ENCODE peak calls at places on chromosomes 11 and 22, in five cellular contexts. D is GM23248, R is SK-N-SH, H is HCT116, P is mammary epithelial cell. C is an unnamed sample. For H3K4me1, the result is how much of the 10 kb centered on the place peaks cover.

GRCh38 chr11:94880216-94880615 is 93.1 kb downstream of the CWC15 start:
- DNase-seq in D (peak), R (no peak), H (peak), P (peak), C (peak)

GRCh38 chr11:101476186-101476585 is 107.6 kb downstream of the TRPC6 start:
- DNase-seq in D (no peak), R (no peak), H (no peak), P (no peak), C (no peak)

GRCh38 chr11:67646535-67647336 is 3.8 kb downstream of the ACY3 start:
- DNase-seq in D (no peak), R (no peak), H (no peak), P (no peak), C (no peak)

GRCh38 chr11:133597236-133597635 is 64.9 kb upstream of the OPCML start:
- DNase-seq in D (no peak), R (no peak), H (no peak), P (no peak), C (no peak)

GRCh38 chr11:23923357-23923756 is 573.5 kb upstream of the LUZP2 start:
- DNase-seq in D (no peak), R (no peak), H (no peak), P (no peak), C (no peak)

GRCh38 chr22:42692239-42693054 is 28.2 kb downstream of the A4GALT start:
- DNase-seq in D (no peak), R (no peak), H (no peak), P (no peak), C (no peak)

GRCh38 chr11:44120169-44120568 is 24.7 kb downstream of the EXT2 start:
- DNase-seq in D (peak), R (peak), H (no peak), P (no peak), C (peak)

GRCh38 chr11:128626913-128627665 is 39.7 kb upstream of the ETS1 start:
- DNase-seq in D (no peak), R (no peak), H (no peak), P (no peak), C (no peak)

GRCh38 chr11:122246885-122247284 is 130.9 kb upstream of the BLID start:
- DNase-seq in D (peak), R (no peak), H (no peak), P (no peak), C (no peak)

GRCh38 chr11:111414267-111414931 is 35.3 kb upstream of the POU2AF1 start:
- DNase-seq in D (no peak), R (no peak), H (no peak), P (no peak), C (no peak)

GRCh38 chr11:115256326-115257197 is 247.7 kb downstream of the CADM1 start:
- DNase-seq in D (no peak), R (peak), H (no peak), P (no peak), C (no peak)

GRCh38 chr11:563066-563811 is 2.5 kb downstream of the RASSF7 start:
- DNase-seq in D (no peak), R (no peak), H (no peak), P (no peak), C (no peak)

GRCh38 chr22:33785283-33785991 is 134.8 kb downstream of the LARGE1 start:
- DNase-seq in D (peak), R (peak), H (no peak), P (peak), C (peak)

GRCh38 chr11:122917311-122917710 is 34.8 kb downstream of the JHY start:
- DNase-seq in D (peak), R (no peak), H (no peak), P (peak), C (peak)

GRCh38 chr11:23473782-23474181 is 613.5 kb upstream of the CCDC179 start:
- DNase-seq in D (no peak), R (no peak), H (no peak), P (no peak), C (no peak)

GRCh38 chr11:46697303-46697702 is 3.1 kb downstream of the ARHGAP1 start:
- DNase-seq in D (peak), R (peak), H (no peak), P (no peak), C (no peak)

GRCh38 chr11:130425156-130425555 is 3.3 kb downstream of the ADAMTS8 start:
- DNase-seq in D (no peak), R (no peak), H (no peak), P (no peak), C (no peak)

GRCh38 chr11:78138694-78139421 is 568 bp downstream of the ALG8 start:
- DNase-seq in D (peak), R (peak), H (peak), P (peak), C (peak)

GRCh38 chr22:33577862-33578411 is 342.3 kb downstream of the LARGE1 start:
- DNase-seq in D (peak), R (peak), H (no peak), P (no peak), C (no peak)

GRCh38 chr11:76673164-76674142 is 2.9 kb upstream of the LRRC32 start:
- DNase-seq in D (no peak), R (no peak), H (no peak), P (no peak), C (no peak)

GRCh38 chr11:880447-880846 is 30.2 kb downstream of the CHID1 start:
- DNase-seq in D (no peak), R (no peak), H (no peak), P (no peak), C (no peak)

GRCh38 chr11:108025387-108026080 is 16.8 kb downstream of the CUL5 start:
- DNase-seq in D (no peak), R (no peak), H (no peak), P (no peak), C (no peak)

GRCh38 chr11:108483163-108483562 is 15.0 kb downstream of the POGLUT3 start:
- DNase-seq in D (peak), R (no peak), H (no peak), P (peak), C (peak)

GRCh38 chr22:28105396-28105795 is 186.3 kb upstream of the PITPNB start:
- DNase-seq in D (no peak), R (peak), H (no peak), P (no peak), C (no peak)

GRCh38 chr22:18950141-18950540 is 14.0 kb upstream of the PRODH start:
- DNase-seq in D (no peak), R (no peak), H (no peak), P (no peak), C (no peak)

GRCh38 chr11:126149759-126150236 is 61.7 kb downstream of the RPUSD4 start:
- DNase-seq in D (no peak), R (no peak), H (no peak), P (no peak), C (no peak)

GRCh38 chr22:32040324-32040904 is 2.6 kb upstream of the SLC5A1 start:
- DNase-seq in D (no peak), R (peak), H (no peak), P (no peak), C (no peak)

GRCh38 chr11:14746857-14747256 is 103.3 kb downstream of the PDE3B start:
- DNase-seq in D (no peak), R (no peak), H (no peak), P (no peak), C (no peak)

GRCh38 chr11:119153049-119153818 is 4.4 kb downstream of the ABCG4 start:
- DNase-seq in D (peak), R (no peak), H (no peak), P (no peak), C (no peak)

GRCh38 chr11:118604566-118604965 is 2.8 kb upstream of the PHLDB1 start:
- DNase-seq in D (no peak), R (no peak), H (no peak), P (no peak), C (no peak)

GRCh38 chr22:25029181-25029580 is 76.7 kb downstream of the KIAA1671 start:
- DNase-seq in D (no peak), R (no peak), H (no peak), P (no peak), C (no peak)

GRCh38 chr11:65429724-65430405 is 7.3 kb downstream of the NEAT1 start:
- DNase-seq in D (peak), R (no peak), H (no peak), P (peak), C (peak)

GRCh38 chr22:48613566-48614200 is 1214.0 kb downstream of the BRD1 start:
- DNase-seq in D (no peak), R (no peak), H (no peak), P (no peak), C (no peak)

GRCh38 chr11:74755395-74755995 is 6.8 kb downstream of the RNF169 start:
- DNase-seq in D (peak), R (no peak), H (no peak), P (peak), C (no peak)

GRCh38 chr11:116512841-116513240 is 259.9 kb downstream of the BUD13 start:
- DNase-seq in D (no peak), R (no peak), H (no peak), P (no peak), C (no peak)

GRCh38 chr11:127226959-127227358 is 226.4 kb upstream of the KIRREL3 start:
- DNase-seq in D (peak), R (no peak), H (no peak), P (no peak), C (no peak)

GRCh38 chr11:74602637-74603591 is 10.5 kb downstream of the POLD3 start:
- DNase-seq in D (no peak), R (no peak), H (no peak), P (no peak), C (no peak)

GRCh38 chr11:74683941-74684481 is 47.2 kb downstream of the CHRDL2 start:
- DNase-seq in D (peak), R (no peak), H (no peak), P (no peak), C (peak)

GRCh38 chr11:71484248-71485062 is 31.5 kb downstream of the NADSYN1 start:
- DNase-seq in D (no peak), R (no peak), H (no peak), P (no peak), C (no peak)

GRCh38 chr11:72741849-72742521 is 10.2 kb downstream of the ARAP1 start:
- DNase-seq in D (no peak), R (no peak), H (no peak), P (no peak), C (no peak)

GRCh38 chr11:72740060-72740424 is 12.2 kb downstream of the ARAP1 start:
- DNase-seq in D (no peak), R (no peak), H (no peak), P (no peak), C (no peak)

GRCh38 chr11:72739240-72740059 is 12.8 kb downstream of the ARAP1 start:
- DNase-seq in D (no peak), R (no peak), H (no peak), P (no peak), C (no peak)

GRCh38 chr11:72741429-72741833 is 10.8 kb downstream of the ARAP1 start:
- DNase-seq in D (no peak), R (peak), H (no peak), P (no peak), C (peak)

GRCh38 chr11:72740562-72741428 is 11.4 kb downstream of the ARAP1 start:
- DNase-seq in D (no peak), R (no peak), H (no peak), P (no peak), C (no peak)
- H3K9ac ChIP-seq in D (no peak), R (no peak), H (peak), P (no peak), C (no peak)

DNA sequence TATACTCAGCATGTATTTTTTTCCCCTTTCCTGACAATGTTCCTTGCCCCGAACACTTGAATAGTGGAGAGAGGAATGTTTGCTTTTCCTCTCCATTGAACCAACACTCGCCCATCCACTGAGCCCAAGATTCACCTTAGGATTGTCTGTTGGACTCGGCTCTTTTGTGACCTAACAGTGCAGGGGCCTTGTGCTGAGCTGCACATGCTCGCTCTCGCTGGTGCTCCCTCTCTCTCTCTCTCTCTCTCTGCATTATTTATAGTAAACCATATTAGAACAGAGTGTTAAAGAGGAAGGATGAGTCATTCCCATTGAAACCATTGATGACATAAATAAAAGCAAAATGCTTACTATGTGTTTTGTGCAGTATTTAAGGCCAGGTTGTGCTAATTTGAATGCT is 20.7 kb downstream of the ZBTB16 start:
- DNase-seq in D (peak), R (no peak), H (no peak), P (no peak), C (no peak)
- H3K4me1 ChIP-seq in D (under half), R (under half), H (under half), P (under half), C (under half)

GRCh38 chr11:85717360-85717927 is 31.4 kb upstream of the CCDC89 start:
- DNase-seq in D (no peak), R (no peak), H (no peak), P (no peak), C (no peak)

GRCh38 chr11:85718126-85718943 is 32.3 kb upstream of the CCDC89 start:
- DNase-seq in D (peak), R (no peak), H (no peak), P (no peak), C (no peak)

GRCh38 chr11:85721191-85721590 is 35.2 kb upstream of the CCDC89 start:
- DNase-seq in D (no peak), R (no peak), H (no peak), P (no peak), C (no peak)

GRCh38 chr11:85723088-85723487 is 37.1 kb upstream of the CCDC89 start:
- DNase-seq in D (no peak), R (no peak), H (no peak), P (peak), C (peak)

DNA sequence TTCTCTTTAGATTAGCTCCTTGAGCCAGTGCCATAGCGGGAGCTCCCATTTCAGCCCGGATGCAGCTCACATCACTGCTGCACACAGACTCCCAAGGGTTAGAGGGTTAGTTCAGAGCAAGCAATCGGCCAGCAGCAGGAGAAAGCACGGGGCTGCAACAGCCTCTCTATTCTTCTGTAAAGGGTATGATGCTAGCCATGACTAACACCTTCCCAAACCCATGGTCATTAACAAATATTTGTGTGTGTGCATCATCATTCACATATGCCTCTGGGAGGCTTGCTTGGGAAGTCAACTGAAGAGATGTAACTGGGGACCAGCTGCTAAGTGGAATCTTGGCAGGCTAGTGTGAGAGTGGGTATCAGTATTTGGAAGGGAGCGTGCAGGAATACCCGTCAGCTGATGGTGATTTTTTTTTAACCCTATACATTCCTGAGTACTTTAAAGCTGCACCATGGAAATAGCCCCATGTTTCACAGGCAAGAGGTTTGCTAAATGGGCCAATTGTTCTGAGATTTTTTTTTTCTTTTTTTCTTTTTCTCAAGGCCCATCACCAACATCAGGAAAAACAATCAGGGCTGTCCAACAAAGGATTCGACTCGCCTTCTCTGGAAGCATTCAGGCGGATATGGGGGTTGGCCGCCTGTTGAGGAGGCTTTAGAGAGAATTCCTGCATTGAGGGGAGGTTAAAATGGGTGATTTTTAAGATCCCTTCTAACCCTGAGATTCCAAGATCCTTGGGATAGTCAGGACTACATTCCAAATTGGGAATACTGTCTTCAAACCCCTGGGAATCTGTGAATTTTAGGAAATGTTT is 33.2 kb upstream of the CCDC89 start:
- DNase-seq in D (peak), R (no peak), H (peak), P (peak), C (peak)
- H3K9ac ChIP-seq in D (peak), R (peak), H (no peak), P (no peak), C (peak)

DNA sequence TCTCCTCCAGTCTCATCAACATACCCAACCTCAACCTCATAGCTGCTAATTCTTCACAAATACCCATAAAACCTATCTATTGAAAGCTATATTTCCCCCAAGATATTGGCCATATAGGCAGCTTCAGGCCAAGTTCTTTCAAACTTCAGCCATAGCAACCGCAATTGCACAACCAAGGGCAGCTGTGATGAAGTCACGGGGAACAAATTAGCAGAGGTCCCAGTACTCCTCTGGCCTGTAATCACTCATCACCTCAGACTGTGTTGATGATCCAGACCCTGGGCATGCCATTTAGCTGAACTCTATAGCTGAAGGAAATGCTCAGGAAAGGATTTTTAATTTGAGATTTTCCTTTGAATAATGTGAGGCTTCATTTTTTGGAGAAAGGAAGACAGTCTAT is 84.1 kb downstream of the SLC1A2 start:
- DNase-seq in D (peak), R (no peak), H (no peak), P (no peak), C (no peak)
- H3K4me1 ChIP-seq in D (under half), R (under half), H (under half), P (under half), C (under half)

DNA sequence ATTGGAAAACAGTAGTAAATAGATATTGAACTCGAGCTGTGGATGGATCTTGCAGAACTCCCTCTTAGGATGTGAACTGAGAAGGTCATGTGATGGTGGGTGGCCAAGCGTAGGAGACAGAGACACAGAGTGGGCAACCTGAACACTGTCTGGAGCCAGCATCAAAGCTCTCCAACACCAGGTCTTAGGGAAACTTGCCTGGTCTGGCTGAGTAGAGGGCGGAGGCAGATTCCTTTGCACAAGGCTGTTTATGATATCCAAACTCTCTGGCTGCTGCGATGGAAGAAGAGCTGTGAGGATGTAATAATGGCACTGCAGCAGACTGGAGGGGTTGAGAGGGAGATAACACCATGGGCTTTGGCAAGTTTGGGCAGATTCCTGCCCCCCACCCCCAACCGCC is 10.1 kb downstream of the NAV2 start:
- DNase-seq in D (no peak), R (no peak), H (no peak), P (no peak), C (no peak)
- H3K9ac ChIP-seq in D (no peak), R (no peak), H (no peak), P (no peak), C (no peak)